ENCODE peak calls at places on chromosomes 4 and X, in eight cellular contexts. B is NB4, J is iPS-NIHi11, P is left colon, C is SK-N-MC, R is hippocampal formation, X is NCI-H82, H is body of pancreas. K is an unnamed sample.

GRCh38 chrX:8955521-8955920 is 78.4 kb downstream of the FAM9B start:
- DNase-seq in B (no peak), J (no peak), P (no peak), C (no peak), R (no peak), X (no peak), H (no peak), K (no peak)

GRCh38 chrX:99172958-99173357 is 1237.1 kb downstream of the PCDH19 start:
- DNase-seq in B (no peak), J (no peak), P (no peak), C (no peak), R (no peak), X (no peak), H (no peak), K (no peak)

GRCh38 chrX:69264134-69264533 is 98.9 kb upstream of the PJA1 start:
- DNase-seq in B (no peak), J (peak), P (no peak), C (no peak), R (no peak), X (no peak), H (no peak), K (no peak)

GRCh38 chrX:47540754-47541538 is 20.1 kb upstream of the ARAF start:
- DNase-seq in B (peak), J (peak), P (peak), C (no peak), R (peak), X (peak), H (peak), K (peak)

GRCh38 chrX:23373129-23373804 is 38.6 kb downstream of the PTCHD1 start:
- DNase-seq in B (no peak), J (no peak), P (no peak), C (no peak), R (no peak), X (no peak), H (no peak), K (no peak)

GRCh38 chrX:23372220-23372902 is 37.7 kb downstream of the PTCHD1 start:
- DNase-seq in B (no peak), J (no peak), P (no peak), C (no peak), R (no peak), X (peak), H (peak), K (no peak)

GRCh38 chr4:187141101-187141500 is 417.4 kb upstream of the FAT1 start:
- DNase-seq in B (no peak), J (no peak), P (no peak), C (no peak), R (no peak), X (no peak), H (no peak), K (no peak)

GRCh38 chr4:142944565-142944964 is 98.5 kb upstream of the INPP4B start:
- DNase-seq in B (no peak), J (peak), P (no peak), C (no peak), R (no peak), X (no peak), H (no peak), K (no peak)

GRCh38 chrX:38236901-38237615 is 16.4 kb upstream of the SRPX start:
- DNase-seq in B (no peak), J (no peak), P (no peak), C (no peak), R (no peak), X (no peak), H (no peak), K (no peak)

GRCh38 chr4:147542229-147542990 is 61.5 kb downstream of the EDNRA start:
- DNase-seq in B (no peak), J (no peak), P (no peak), C (peak), R (no peak), X (no peak), H (no peak), K (no peak)

GRCh38 chr4:89152972-89153371 is 41.6 kb downstream of the TIGD2 start:
- DNase-seq in B (peak), J (peak), P (no peak), C (peak), R (no peak), X (peak), H (no peak), K (no peak)

GRCh38 chrX:20530319-20530979 is 263.7 kb upstream of the RPS6KA3 start:
- DNase-seq in B (peak), J (peak), P (no peak), C (peak), R (peak), X (peak), H (peak), K (no peak)

GRCh38 chrX:107025538-107025937 is 25.5 kb upstream of the MORC4 start:
- DNase-seq in B (peak), J (peak), P (no peak), C (no peak), R (no peak), X (peak), H (peak), K (no peak)

GRCh38 chr4:38757945-38758344 is 24.8 kb downstream of the TLR10 start:
- DNase-seq in B (peak), J (peak), P (no peak), C (no peak), R (no peak), X (no peak), H (peak), K (no peak)

GRCh38 chr4:53656421-53656981 is 65.2 kb upstream of the LNX1 start:
- DNase-seq in B (no peak), J (no peak), P (no peak), C (no peak), R (no peak), X (no peak), H (no peak), K (peak)

GRCh38 chr4:176840166-176840565 is 47.4 kb upstream of the VEGFC start:
- DNase-seq in B (peak), J (no peak), P (no peak), C (no peak), R (no peak), X (no peak), H (no peak), K (no peak)

GRCh38 chr4:25919676-25920075 is 5.7 kb downstream of the SMIM20 start:
- DNase-seq in B (no peak), J (no peak), P (no peak), C (no peak), R (no peak), X (no peak), H (no peak), K (no peak)

GRCh38 chrX:65581661-65582339 is 47.2 kb upstream of the LAS1L start:
- DNase-seq in B (peak), J (peak), P (peak), C (peak), R (no peak), X (peak), H (peak), K (no peak)

GRCh38 chrX:133983974-133984578 is 1.3 kb downstream of the GPC3 start:
- DNase-seq in B (no peak), J (no peak), P (no peak), C (no peak), R (no peak), X (no peak), H (no peak), K (no peak)

GRCh38 chrX:68045008-68045577 is 388.2 kb downstream of the OPHN1 start:
- DNase-seq in B (no peak), J (no peak), P (no peak), C (no peak), R (no peak), X (no peak), H (peak), K (no peak)

GRCh38 chr4:26206981-26207380 is 113.8 kb upstream of the RBPJ start:
- DNase-seq in B (no peak), J (no peak), P (no peak), C (no peak), R (no peak), X (peak), H (no peak), K (no peak)

K was measured in AG09319.